ENCODE peak calls at places on chromosomes 1 and 21, in ten cellular contexts. One of them, this sample, is unnamed.

GRCh38 chr1:89487972-89488371 is 36.7 kb upstream of the LRRC8B start:
- DNase-seq in sigmoid colon: no peak
- DNase-seq in AG09309: no peak
- DNase-seq in GOT3: no peak
- DNase-seq in head of caudate nucleus: no peak
- DNase-seq in activated CD4-positive, alpha-beta T cell treated with anti-CD3 and anti-CD28 coated beads, Interleukin-2, amount 50 U/mL, for 24 hours: no peak
- DNase-seq in NCI-H774: no peak
- DNase-seq in cardiac fibroblast: no peak
- DNase-seq in AG10803: no peak
- DNase-seq in KG1: no peak
- DNase-seq in this sample: no peak

GRCh38 chr1:104720701-104721100 is 971.0 kb downstream of the AMY1C start:
- DNase-seq in sigmoid colon: no peak
- DNase-seq in AG09309: no peak
- DNase-seq in GOT3: no peak
- DNase-seq in head of caudate nucleus: no peak
- DNase-seq in activated CD4-positive, alpha-beta T cell treated with anti-CD3 and anti-CD28 coated beads, Interleukin-2, amount 50 U/mL, for 24 hours: no peak
- DNase-seq in NCI-H774: no peak
- DNase-seq in cardiac fibroblast: no peak
- DNase-seq in AG10803: no peak
- DNase-seq in KG1: no peak
- DNase-seq in this sample: no peak

GRCh38 chr1:70411360-70411844 is 334 bp downstream of the CTH start:
- DNase-seq in sigmoid colon: no peak
- DNase-seq in AG09309: no peak
- DNase-seq in GOT3: no peak
- DNase-seq in head of caudate nucleus: no peak
- DNase-seq in activated CD4-positive, alpha-beta T cell treated with anti-CD3 and anti-CD28 coated beads, Interleukin-2, amount 50 U/mL, for 24 hours: no peak
- DNase-seq in NCI-H774: no peak
- DNase-seq in cardiac fibroblast: no peak
- DNase-seq in AG10803: no peak
- DNase-seq in KG1: no peak
- DNase-seq in this sample: no peak

GRCh38 chr1:33393524-33393923 is 37.4 kb downstream of the PHC2 start:
- DNase-seq in sigmoid colon: no peak
- DNase-seq in AG09309: no peak
- DNase-seq in GOT3: no peak
- DNase-seq in head of caudate nucleus: no peak
- DNase-seq in activated CD4-positive, alpha-beta T cell treated with anti-CD3 and anti-CD28 coated beads, Interleukin-2, amount 50 U/mL, for 24 hours: no peak
- DNase-seq in NCI-H774: no peak
- DNase-seq in cardiac fibroblast: no peak
- DNase-seq in AG10803: no peak
- DNase-seq in KG1: no peak
- DNase-seq in this sample: no peak

GRCh38 chr1:195908121-195908520 is 700.1 kb downstream of the KCNT2 start:
- DNase-seq in sigmoid colon: no peak
- DNase-seq in AG09309: no peak
- DNase-seq in GOT3: no peak
- DNase-seq in head of caudate nucleus: no peak
- DNase-seq in activated CD4-positive, alpha-beta T cell treated with anti-CD3 and anti-CD28 coated beads, Interleukin-2, amount 50 U/mL, for 24 hours: no peak
- DNase-seq in NCI-H774: no peak
- DNase-seq in cardiac fibroblast: peak; percentile 5
- DNase-seq in AG10803: peak; percentile 1
- DNase-seq in KG1: peak; percentile 17
- DNase-seq in this sample: no peak

GRCh38 chr21:16193758-16194606 is 464.2 kb downstream of the USP25 start:
- DNase-seq in sigmoid colon: peak; percentile 80
- DNase-seq in AG09309: peak; percentile 33
- DNase-seq in GOT3: no peak
- DNase-seq in head of caudate nucleus: peak; percentile 84
- DNase-seq in activated CD4-positive, alpha-beta T cell treated with anti-CD3 and anti-CD28 coated beads, Interleukin-2, amount 50 U/mL, for 24 hours: no peak
- DNase-seq in NCI-H774: no peak
- DNase-seq in cardiac fibroblast: peak; percentile 84
- DNase-seq in AG10803: peak; percentile 79
- DNase-seq in KG1: peak; percentile 56
- DNase-seq in this sample: no peak

GRCh38 chr1:4428711-4429110 is 225.7 kb upstream of the AJAP1 start:
- DNase-seq in sigmoid colon: no peak
- DNase-seq in AG09309: no peak
- DNase-seq in GOT3: no peak
- DNase-seq in head of caudate nucleus: no peak
- DNase-seq in activated CD4-positive, alpha-beta T cell treated with anti-CD3 and anti-CD28 coated beads, Interleukin-2, amount 50 U/mL, for 24 hours: no peak
- DNase-seq in NCI-H774: no peak
- DNase-seq in cardiac fibroblast: no peak
- DNase-seq in AG10803: no peak
- DNase-seq in KG1: no peak
- DNase-seq in this sample: no peak

GRCh38 chr1:10704383-10704882 is 92.0 kb downstream of the CASZ1 start:
- DNase-seq in sigmoid colon: no peak
- DNase-seq in AG09309: no peak
- DNase-seq in GOT3: no peak
- DNase-seq in head of caudate nucleus: no peak
- DNase-seq in activated CD4-positive, alpha-beta T cell treated with anti-CD3 and anti-CD28 coated beads, Interleukin-2, amount 50 U/mL, for 24 hours: no peak
- DNase-seq in NCI-H774: no peak
- DNase-seq in cardiac fibroblast: no peak
- DNase-seq in AG10803: no peak
- DNase-seq in KG1: no peak
- DNase-seq in this sample: no peak

GRCh38 chr21:29025328-29025713 is 853 bp downstream of the USP16 start:
- DNase-seq in sigmoid colon: no peak
- DNase-seq in AG09309: no peak
- DNase-seq in GOT3: no peak
- DNase-seq in head of caudate nucleus: no peak
- DNase-seq in activated CD4-positive, alpha-beta T cell treated with anti-CD3 and anti-CD28 coated beads, Interleukin-2, amount 50 U/mL, for 24 hours: no peak
- DNase-seq in NCI-H774: no peak
- DNase-seq in cardiac fibroblast: peak; percentile 26
- DNase-seq in AG10803: peak; percentile 12
- DNase-seq in KG1: no peak
- DNase-seq in this sample: no peak

GRCh38 chr1:17765444-17766411 is 10.6 kb downstream of the ACTL8 start:
- DNase-seq in sigmoid colon: no peak
- DNase-seq in AG09309: peak; percentile 92
- DNase-seq in GOT3: peak; percentile 59
- DNase-seq in head of caudate nucleus: no peak
- DNase-seq in activated CD4-positive, alpha-beta T cell treated with anti-CD3 and anti-CD28 coated beads, Interleukin-2, amount 50 U/mL, for 24 hours: no peak
- DNase-seq in NCI-H774: no peak
- DNase-seq in cardiac fibroblast: peak; percentile 78
- DNase-seq in AG10803: peak; percentile 89
- DNase-seq in KG1: no peak
- DNase-seq in this sample: no peak

GRCh38 chr1:8733463-8733862 is 84.0 kb downstream of the RERE start:
- DNase-seq in sigmoid colon: no peak
- DNase-seq in AG09309: no peak
- DNase-seq in GOT3: no peak
- DNase-seq in head of caudate nucleus: no peak
- DNase-seq in activated CD4-positive, alpha-beta T cell treated with anti-CD3 and anti-CD28 coated beads, Interleukin-2, amount 50 U/mL, for 24 hours: no peak
- DNase-seq in NCI-H774: no peak
- DNase-seq in cardiac fibroblast: no peak
- DNase-seq in AG10803: no peak
- DNase-seq in KG1: no peak
- DNase-seq in this sample: no peak

GRCh38 chr1:110196917-110197782 is 13.0 kb upstream of the KCNC4 start:
- DNase-seq in sigmoid colon: no peak
- DNase-seq in AG09309: no peak
- DNase-seq in GOT3: no peak
- DNase-seq in head of caudate nucleus: peak; percentile 28
- DNase-seq in activated CD4-positive, alpha-beta T cell treated with anti-CD3 and anti-CD28 coated beads, Interleukin-2, amount 50 U/mL, for 24 hours: no peak
- DNase-seq in NCI-H774: peak; percentile 76
- DNase-seq in cardiac fibroblast: peak; percentile 49
- DNase-seq in AG10803: peak; percentile 33
- DNase-seq in KG1: peak; percentile 10
- DNase-seq in this sample: peak; percentile 91

GRCh38 chr1:2384130-2384860 is 7.1 kb downstream of the MORN1 start:
- DNase-seq in sigmoid colon: peak; percentile 47
- DNase-seq in AG09309: no peak
- DNase-seq in GOT3: no peak
- DNase-seq in head of caudate nucleus: no peak
- DNase-seq in activated CD4-positive, alpha-beta T cell treated with anti-CD3 and anti-CD28 coated beads, Interleukin-2, amount 50 U/mL, for 24 hours: no peak
- DNase-seq in NCI-H774: no peak
- DNase-seq in cardiac fibroblast: no peak
- DNase-seq in AG10803: no peak
- DNase-seq in KG1: no peak
- DNase-seq in this sample: no peak

GRCh38 chr1:110211503-110212164 is 1.5 kb downstream of the KCNC4 start:
- DNase-seq in sigmoid colon: no peak
- DNase-seq in AG09309: no peak
- DNase-seq in GOT3: no peak
- DNase-seq in head of caudate nucleus: no peak
- DNase-seq in activated CD4-positive, alpha-beta T cell treated with anti-CD3 and anti-CD28 coated beads, Interleukin-2, amount 50 U/mL, for 24 hours: no peak
- DNase-seq in NCI-H774: no peak
- DNase-seq in cardiac fibroblast: no peak
- DNase-seq in AG10803: no peak
- DNase-seq in KG1: no peak
- DNase-seq in this sample: no peak

GRCh38 chr1:168301664-168302320 is 21.1 kb downstream of the TBX19 start:
- DNase-seq in sigmoid colon: no peak
- DNase-seq in AG09309: peak; percentile 80
- DNase-seq in GOT3: no peak
- DNase-seq in head of caudate nucleus: no peak
- DNase-seq in activated CD4-positive, alpha-beta T cell treated with anti-CD3 and anti-CD28 coated beads, Interleukin-2, amount 50 U/mL, for 24 hours: no peak
- DNase-seq in NCI-H774: no peak
- DNase-seq in cardiac fibroblast: peak; percentile 81
- DNase-seq in AG10803: peak; percentile 62
- DNase-seq in KG1: no peak
- DNase-seq in this sample: no peak

GRCh38 chr1:229058111-229058551 is 212.8 kb upstream of the RAB4A start:
- DNase-seq in sigmoid colon: no peak
- DNase-seq in AG09309: no peak
- DNase-seq in GOT3: no peak
- DNase-seq in head of caudate nucleus: no peak
- DNase-seq in activated CD4-positive, alpha-beta T cell treated with anti-CD3 and anti-CD28 coated beads, Interleukin-2, amount 50 U/mL, for 24 hours: no peak
- DNase-seq in NCI-H774: peak; percentile 22
- DNase-seq in cardiac fibroblast: no peak
- DNase-seq in AG10803: no peak
- DNase-seq in KG1: no peak
- DNase-seq in this sample: no peak

GRCh38 chr1:119163396-119163795 is 22.9 kb upstream of the WARS2 start:
- DNase-seq in sigmoid colon: no peak
- DNase-seq in AG09309: no peak
- DNase-seq in GOT3: no peak
- DNase-seq in head of caudate nucleus: no peak
- DNase-seq in activated CD4-positive, alpha-beta T cell treated with anti-CD3 and anti-CD28 coated beads, Interleukin-2, amount 50 U/mL, for 24 hours: no peak
- DNase-seq in NCI-H774: no peak
- DNase-seq in cardiac fibroblast: no peak
- DNase-seq in AG10803: no peak
- DNase-seq in KG1: no peak
- DNase-seq in this sample: no peak

GRCh38 chr21:44431300-44431699 is 24.0 kb upstream of the LRRC3 start:
- DNase-seq in sigmoid colon: no peak
- DNase-seq in AG09309: no peak
- DNase-seq in GOT3: no peak
- DNase-seq in head of caudate nucleus: no peak
- DNase-seq in activated CD4-positive, alpha-beta T cell treated with anti-CD3 and anti-CD28 coated beads, Interleukin-2, amount 50 U/mL, for 24 hours: no peak
- DNase-seq in NCI-H774: no peak
- DNase-seq in cardiac fibroblast: no peak
- DNase-seq in AG10803: no peak
- DNase-seq in KG1: no peak
- DNase-seq in this sample: no peak

GRCh38 chr21:26659181-26659580 is 86.1 kb upstream of the CYYR1 start:
- DNase-seq in sigmoid colon: no peak
- DNase-seq in AG09309: no peak
- DNase-seq in GOT3: no peak
- DNase-seq in head of caudate nucleus: no peak
- DNase-seq in activated CD4-positive, alpha-beta T cell treated with anti-CD3 and anti-CD28 coated beads, Interleukin-2, amount 50 U/mL, for 24 hours: no peak
- DNase-seq in NCI-H774: no peak
- DNase-seq in cardiac fibroblast: no peak
- DNase-seq in AG10803: no peak
- DNase-seq in KG1: no peak
- DNase-seq in this sample: no peak

GRCh38 chr1:161549652-161550051 is at the start of gene FCGR3A:
- DNase-seq in sigmoid colon: no peak
- DNase-seq in AG09309: no peak
- DNase-seq in GOT3: no peak
- DNase-seq in head of caudate nucleus: no peak
- DNase-seq in activated CD4-positive, alpha-beta T cell treated with anti-CD3 and anti-CD28 coated beads, Interleukin-2, amount 50 U/mL, for 24 hours: no peak
- DNase-seq in NCI-H774: no peak
- DNase-seq in cardiac fibroblast: no peak
- DNase-seq in AG10803: no peak
- DNase-seq in KG1: no peak
- DNase-seq in this sample: no peak

GRCh38 chr1:243851129-243851756 is 1.2 kb upstream of the AKT3 start:
- DNase-seq in sigmoid colon: no peak
- DNase-seq in AG09309: no peak
- DNase-seq in GOT3: no peak
- DNase-seq in head of caudate nucleus: peak; percentile 40
- DNase-seq in activated CD4-positive, alpha-beta T cell treated with anti-CD3 and anti-CD28 coated beads, Interleukin-2, amount 50 U/mL, for 24 hours: no peak
- DNase-seq in NCI-H774: no peak
- DNase-seq in cardiac fibroblast: no peak
- DNase-seq in AG10803: no peak
- DNase-seq in KG1: no peak
- DNase-seq in this sample: peak; percentile 47

GRCh38 chr21:17462276-17462981 is 50.4 kb upstream of the CXADR start:
- DNase-seq in sigmoid colon: no peak
- DNase-seq in AG09309: no peak
- DNase-seq in GOT3: no peak
- DNase-seq in head of caudate nucleus: no peak
- DNase-seq in activated CD4-positive, alpha-beta T cell treated with anti-CD3 and anti-CD28 coated beads, Interleukin-2, amount 50 U/mL, for 24 hours: no peak
- DNase-seq in NCI-H774: no peak
- DNase-seq in cardiac fibroblast: peak; percentile 11
- DNase-seq in AG10803: no peak
- DNase-seq in KG1: no peak
- DNase-seq in this sample: no peak

GRCh38 chr1:21520899-21521716 is 11.9 kb downstream of the ALPL start:
- DNase-seq in sigmoid colon: no peak
- DNase-seq in AG09309: no peak
- DNase-seq in GOT3: no peak
- DNase-seq in head of caudate nucleus: no peak
- DNase-seq in activated CD4-positive, alpha-beta T cell treated with anti-CD3 and anti-CD28 coated beads, Interleukin-2, amount 50 U/mL, for 24 hours: no peak
- DNase-seq in NCI-H774: no peak
- DNase-seq in cardiac fibroblast: peak; percentile 46
- DNase-seq in AG10803: peak; percentile 40
- DNase-seq in KG1: no peak
- DNase-seq in this sample: no peak

GRCh38 chr1:83559531-83559930 is 439.4 kb downstream of the TTLL7 start:
- DNase-seq in sigmoid colon: no peak
- DNase-seq in AG09309: no peak
- DNase-seq in GOT3: no peak
- DNase-seq in head of caudate nucleus: no peak
- DNase-seq in activated CD4-positive, alpha-beta T cell treated with anti-CD3 and anti-CD28 coated beads, Interleukin-2, amount 50 U/mL, for 24 hours: no peak
- DNase-seq in NCI-H774: no peak
- DNase-seq in cardiac fibroblast: no peak
- DNase-seq in AG10803: no peak
- DNase-seq in KG1: no peak
- DNase-seq in this sample: no peak

GRCh38 chr1:90854559-90854958 is 137.5 kb upstream of the BARHL2 start:
- DNase-seq in sigmoid colon: no peak
- DNase-seq in AG09309: no peak
- DNase-seq in GOT3: no peak
- DNase-seq in head of caudate nucleus: no peak
- DNase-seq in activated CD4-positive, alpha-beta T cell treated with anti-CD3 and anti-CD28 coated beads, Interleukin-2, amount 50 U/mL, for 24 hours: no peak
- DNase-seq in NCI-H774: no peak
- DNase-seq in cardiac fibroblast: no peak
- DNase-seq in AG10803: no peak
- DNase-seq in KG1: no peak
- DNase-seq in this sample: peak; percentile 81

GRCh38 chr1:199123615-199124014 is 484.8 kb downstream of the PTPRC start:
- DNase-seq in sigmoid colon: no peak
- DNase-seq in AG09309: peak; percentile 96
- DNase-seq in GOT3: no peak
- DNase-seq in head of caudate nucleus: no peak
- DNase-seq in activated CD4-positive, alpha-beta T cell treated with anti-CD3 and anti-CD28 coated beads, Interleukin-2, amount 50 U/mL, for 24 hours: no peak
- DNase-seq in NCI-H774: no peak
- DNase-seq in cardiac fibroblast: peak; percentile 64
- DNase-seq in AG10803: peak; percentile 97
- DNase-seq in KG1: no peak
- DNase-seq in this sample: no peak

GRCh38 chr1:230320804-230321203 is 105.3 kb downstream of the PGBD5 start:
- DNase-seq in sigmoid colon: peak; percentile 11
- DNase-seq in AG09309: no peak
- DNase-seq in GOT3: no peak
- DNase-seq in head of caudate nucleus: peak; percentile 74
- DNase-seq in activated CD4-positive, alpha-beta T cell treated with anti-CD3 and anti-CD28 coated beads, Interleukin-2, amount 50 U/mL, for 24 hours: no peak
- DNase-seq in NCI-H774: no peak
- DNase-seq in cardiac fibroblast: no peak
- DNase-seq in AG10803: no peak
- DNase-seq in KG1: no peak
- DNase-seq in this sample: no peak

GRCh38 chr1:183048087-183049085 is 25.2 kb downstream of the LAMC1 start:
- DNase-seq in sigmoid colon: no peak
- DNase-seq in AG09309: no peak
- DNase-seq in GOT3: no peak
- DNase-seq in head of caudate nucleus: no peak
- DNase-seq in activated CD4-positive, alpha-beta T cell treated with anti-CD3 and anti-CD28 coated beads, Interleukin-2, amount 50 U/mL, for 24 hours: no peak
- DNase-seq in NCI-H774: no peak
- DNase-seq in cardiac fibroblast: no peak
- DNase-seq in AG10803: no peak
- DNase-seq in KG1: no peak
- DNase-seq in this sample: no peak

This sample was measured in NCI-H146.